ENCODE peak calls at places on chromosomes 12 and 14, in six cellular contexts. G is spleen, X is K562, Q is stomach, S is prostate gland, K is sigmoid colon. W is an unnamed sample.

GRCh38 chr12:9372202-9372601 is 164.0 kb upstream of the PZP start:
- DNase-seq in G (no peak), X (no peak), Q (no peak), S (no peak), K (no peak), W (no peak)

GRCh38 chr14:28661171-28661772 is 105.3 kb upstream of the FOXG1 start:
- DNase-seq in G (no peak), X (no peak), Q (no peak), S (no peak), K (no peak), W (no peak)

GRCh38 chr12:125773033-125773432 is 707.8 kb downstream of the AACS start:
- DNase-seq in G (no peak), X (peak; percentile 57), Q (no peak), S (no peak), K (peak; percentile 66), W (peak; percentile 33)

GRCh38 chr14:69358233-69358963 is 39.7 kb downstream of the ERH start:
- DNase-seq in G (no peak), X (no peak), Q (no peak), S (no peak), K (peak; percentile 46), W (no peak)

GRCh38 chr12:124422142-124422569 is 127.3 kb downstream of the RFLNA start:
- DNase-seq in G (no peak), X (peak; percentile 82), Q (peak; percentile 77), S (peak; percentile 85), K (no peak), W (no peak)

GRCh38 chr14:64952598-64953309 is 10.2 kb upstream of the GPX2 start:
- DNase-seq in G (no peak), X (peak; percentile 49), Q (no peak), S (no peak), K (peak; percentile 4), W (no peak)

GRCh38 chr12:127078577-127079350 is 1188.2 kb upstream of the TMEM132C start:
- DNase-seq in G (no peak), X (no peak), Q (no peak), S (no peak), K (no peak), W (no peak)

GRCh38 chr14:91649930-91650329 is 82.0 kb downstream of the CATSPERB start:
- DNase-seq in G (no peak), X (no peak), Q (no peak), S (peak; percentile 32), K (no peak), W (peak; percentile 11)

GRCh38 chr14:32621585-32621984 is 292.5 kb downstream of the AKAP6 start:
- DNase-seq in G (no peak), X (no peak), Q (no peak), S (no peak), K (no peak), W (no peak)

GRCh38 chr12:109527489-109528123 is 45.7 kb downstream of the MMAB start:
- DNase-seq in G (no peak), X (no peak), Q (no peak), S (no peak), K (no peak), W (no peak)

GRCh38 chr14:35161231-35161630 is 38.9 kb downstream of the PRORP start:
- DNase-seq in G (no peak), X (no peak), Q (no peak), S (no peak), K (no peak), W (no peak)

GRCh38 chr12:132520421-132521199 is 30.7 kb downstream of the FBRSL1 start:
- DNase-seq in G (no peak), X (no peak), Q (no peak), S (no peak), K (no peak), W (no peak)

GRCh38 chr12:98592825-98593322 is 612 bp upstream of the SLC25A3 start:
- DNase-seq in G (no peak), X (no peak), Q (no peak), S (no peak), K (no peak), W (no peak)

GRCh38 chr12:108839011-108839889 is 18.1 kb downstream of the SSH1 start:
- DNase-seq in G (peak; percentile 87), X (no peak), Q (no peak), S (peak; percentile 43), K (peak; percentile 83), W (no peak)

GRCh38 chr12:944201-944600 is 5.3 kb downstream of the RAD52 start:
- DNase-seq in G (no peak), X (no peak), Q (peak; percentile 3), S (no peak), K (no peak), W (no peak)

GRCh38 chr14:66507722-66508546 is at the start of gene GPHN:
- DNase-seq in G (peak; percentile 97), X (peak; percentile 82), Q (peak; percentile 96), S (peak; percentile 96), K (peak; percentile 98), W (peak; percentile 73)

GRCh38 chr14:66509874-66510273 is 1.9 kb downstream of the GPHN start:
- DNase-seq in G (no peak), X (no peak), Q (no peak), S (no peak), K (no peak), W (no peak)

GRCh38 chr14:66507181-66507721 is 696 bp upstream of the GPHN start:
- DNase-seq in G (no peak), X (no peak), Q (no peak), S (no peak), K (no peak), W (no peak)

GRCh38 chr14:66508547-66508845 is 549 bp downstream of the GPHN start:
- DNase-seq in G (no peak), X (peak; percentile 13), Q (no peak), S (no peak), K (no peak), W (no peak)

DNA sequence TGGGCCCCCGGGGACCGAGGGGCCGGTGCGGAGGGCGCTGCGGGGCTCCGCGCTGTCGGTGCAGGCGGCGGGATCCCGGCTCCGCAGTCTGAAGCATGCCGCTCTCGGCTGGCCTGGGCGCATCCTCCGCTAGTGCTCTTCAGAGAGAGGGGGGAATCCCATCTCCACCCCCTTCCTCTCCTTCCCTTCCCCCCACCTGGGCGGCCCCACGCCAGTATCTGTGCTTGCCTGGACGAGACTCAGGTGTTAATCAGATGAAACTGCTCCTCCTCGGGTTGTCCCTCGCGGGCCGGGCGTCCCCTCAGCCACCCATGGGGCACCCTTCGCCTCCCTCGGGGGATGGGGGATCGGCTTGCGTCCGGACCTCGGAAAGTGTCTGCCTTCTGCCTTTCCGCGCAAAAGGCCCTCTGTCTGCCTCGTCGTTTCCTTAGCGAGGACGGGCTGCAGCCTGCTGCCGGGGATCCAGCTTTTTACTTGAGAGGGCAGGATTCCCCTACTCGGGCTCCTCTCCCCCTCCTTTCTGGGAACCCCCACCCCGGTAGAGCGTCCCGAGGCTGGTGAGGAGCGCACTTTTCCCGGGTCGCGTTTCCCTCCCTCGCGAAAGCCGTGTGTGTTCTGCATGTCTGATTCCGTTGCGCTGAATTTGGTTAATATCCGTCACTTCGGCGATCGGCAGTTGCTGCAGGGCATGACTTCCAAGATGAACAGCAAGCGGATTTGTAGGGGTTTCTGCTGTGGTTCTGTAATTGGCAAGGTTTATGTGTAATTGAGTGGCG is 1.1 kb downstream of the GPHN start:
- DNase-seq in G (peak; percentile 85), X (no peak), Q (no peak), S (peak; percentile 37), K (peak; percentile 68), W (no peak)
- TF ChIP-seq POLR2AphosphoS5 in G (no peak), X (no peak), Q (no peak), S (no peak), K (no peak), W (no peak)

GRCh38 chr12:7833831-7834230 is 38.9 kb downstream of the SLC2A14 start:
- DNase-seq in G (no peak), X (no peak), Q (no peak), S (no peak), K (no peak), W (no peak)

GRCh38 chr12:7835116-7835515 is 37.6 kb downstream of the SLC2A14 start:
- DNase-seq in G (no peak), X (no peak), Q (no peak), S (no peak), K (no peak), W (no peak)

GRCh38 chr12:7834701-7835100 is 38.0 kb downstream of the SLC2A14 start:
- DNase-seq in G (no peak), X (no peak), Q (no peak), S (no peak), K (no peak), W (peak; percentile 28)

GRCh38 chr12:7835766-7836165 is 36.9 kb downstream of the SLC2A14 start:
- DNase-seq in G (no peak), X (no peak), Q (no peak), S (no peak), K (no peak), W (no peak)

GRCh38 chr12:7832059-7832696 is 40.5 kb downstream of the SLC2A14 start:
- DNase-seq in G (no peak), X (peak; percentile 40), Q (no peak), S (no peak), K (no peak), W (peak; percentile 74)
- H3K27ac ChIP-seq in G (no peak overlapping the region), X (no peak overlapping the region), Q (no peak overlapping the region), S (no peak overlapping the region), K (no peak overlapping the region), W (no peak overlapping the region)

GRCh38 chr12:53052419-53053222 is 2.8 kb downstream of the TNS2 start:
- DNase-seq in G (no peak), X (no peak), Q (peak; percentile 92), S (peak; percentile 93), K (peak; percentile 97), W (no peak)

GRCh38 chr12:53051881-53052412 is 2.1 kb downstream of the TNS2 start:
- DNase-seq in G (no peak), X (no peak), Q (no peak), S (no peak), K (peak; percentile 72), W (no peak)

GRCh38 chr12:53049582-53050318 is at the start of gene TNS2:
- DNase-seq in G (peak; percentile 88), X (peak; percentile 55), Q (peak; percentile 76), S (no peak), K (peak; percentile 95), W (no peak)

GRCh38 chr12:53050426-53051057 is 677 bp downstream of the TNS2 start:
- DNase-seq in G (no peak), X (no peak), Q (peak; percentile 20), S (no peak), K (no peak), W (no peak)

GRCh38 chr12:53051058-53051880 is 1.4 kb downstream of the TNS2 start:
- DNase-seq in G (no peak), X (no peak), Q (peak; percentile 59), S (peak; percentile 66), K (peak; percentile 95), W (no peak)
- H3K4me3 ChIP-seq in G (peak overlapping the region; percentile 59), X (no peak overlapping the region), Q (peak overlapping the region; percentile 62), S (peak overlapping the region; percentile 52), K (peak overlapping the region; percentile 74), W (no peak overlapping the region)

DNA sequence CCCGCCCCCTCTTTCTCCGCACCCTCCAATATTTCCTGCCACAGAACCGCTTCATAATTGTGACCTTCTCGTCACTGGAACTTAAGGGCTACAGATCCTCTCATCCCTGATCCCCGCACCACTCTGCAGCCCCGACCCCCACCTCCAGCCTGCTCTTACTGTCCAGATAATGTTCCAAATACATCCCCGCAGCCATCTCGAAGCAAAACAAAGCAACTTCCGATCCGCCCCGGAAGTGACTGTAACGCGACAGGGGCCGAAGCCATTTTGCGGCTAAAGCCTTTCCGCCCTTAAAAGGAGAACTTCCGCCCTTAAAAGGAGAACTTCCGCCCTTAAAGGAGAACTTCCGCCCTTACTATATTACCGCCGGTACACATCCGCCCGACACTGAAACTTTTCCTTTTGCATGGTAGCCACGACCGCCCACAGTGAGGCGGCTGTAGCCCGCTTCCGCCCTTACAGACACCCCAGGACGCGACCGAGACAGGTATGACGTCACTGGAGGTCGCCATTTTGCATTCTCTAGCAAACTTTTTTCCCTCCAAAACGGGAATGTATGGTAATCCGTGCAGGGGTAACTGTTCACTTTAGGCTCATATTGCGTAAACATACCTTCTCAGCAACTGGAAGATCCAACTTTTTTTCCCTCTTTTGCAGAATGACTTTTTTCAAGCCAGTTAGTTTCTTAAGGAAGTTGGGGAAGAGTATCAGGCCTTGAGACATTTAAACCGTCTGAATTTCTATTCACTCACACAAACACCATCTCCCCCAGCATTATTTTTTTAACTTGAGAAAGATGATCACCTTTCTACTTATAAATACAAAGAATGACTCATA is at the start of gene ING4:
- DNase-seq in G (peak; percentile 97), X (peak; percentile 90), Q (peak; percentile 98), S (peak; percentile 100), K (peak; percentile 99), W (peak; percentile 98)
- TF ChIP-seq POLR2AphosphoS5 in G (peak; percentile 90), X (peak; percentile 19), Q (peak; percentile 94), S (peak; percentile 97), K (peak; percentile 65), W (peak; percentile 56)